ENCODE peak calls at places on chromosomes 12 and 14, in five cellular contexts. L, N, Z, E and O are unnamed samples.

GRCh38 chr12:89269184-89269583 is 83.1 kb downstream of the DUSP6 start:
- DNase-seq in L (no peak), N (no peak), Z (no peak), E (no peak), O (no peak)

GRCh38 chr14:20774258-20774657 is 6.1 kb downstream of the EDDM3B start:
- DNase-seq in L (no peak), N (no peak), Z (no peak), E (no peak), O (no peak)

GRCh38 chr14:73754911-73755360 is 40.8 kb upstream of the PNMA1 start:
- DNase-seq in L (no peak), N (no peak), Z (no peak), E (no peak), O (peak; percentile 17)

GRCh38 chr14:105070760-105071137 is 5.5 kb upstream of the GPR132 start:
- DNase-seq in L (no peak), N (no peak), Z (peak; percentile 56), E (no peak), O (no peak)

GRCh38 chr14:80136358-80136757 is 74.9 kb downstream of the DIO2 start:
- DNase-seq in L (no peak), N (no peak), Z (no peak), E (no peak), O (peak; percentile 57)

GRCh38 chr12:124675881-124676688 is 108.7 kb upstream of the NCOR2 start:
- DNase-seq in L (no peak), N (no peak), Z (no peak), E (no peak), O (no peak)

GRCh38 chr12:55997535-55997859 is 421 bp downstream of the SUOX start:
- DNase-seq in L (no peak), N (no peak), Z (no peak), E (no peak), O (no peak)

GRCh38 chr12:66633676-66634075 is 45.2 kb downstream of the GRIP1 start:
- DNase-seq in L (no peak), N (no peak), Z (no peak), E (no peak), O (no peak)

GRCh38 chr14:85334316-85334715 is 195.6 kb upstream of the FLRT2 start:
- DNase-seq in L (no peak), N (no peak), Z (no peak), E (no peak), O (no peak)
- TF ChIP-seq JUNB in L (no peak), N (no peak), Z (no peak), E (no peak), O (no peak)

GRCh38 chr14:44961151-44961729 is 507 bp downstream of the KLHL28 start:
- DNase-seq in L (no peak), N (peak; percentile 66), Z (no peak), E (peak; percentile 63), O (peak; percentile 78)

GRCh38 chr14:44961730-44962572 is at the start of the genes KLHL28 and TOGARAM1:
- DNase-seq in L (peak; percentile 100), N (peak; percentile 97), Z (peak; percentile 100), E (peak; percentile 88), O (peak; percentile 100)

GRCh38 chr14:44963775-44964380 is 1.9 kb downstream of the TOGARAM1 start:
- DNase-seq in L (peak; percentile 41), N (no peak), Z (no peak), E (no peak), O (peak; percentile 56)

GRCh38 chr14:44960646-44961045 is 1.1 kb downstream of the KLHL28 start:
- DNase-seq in L (no peak), N (no peak), Z (no peak), E (no peak), O (no peak)

DNA sequence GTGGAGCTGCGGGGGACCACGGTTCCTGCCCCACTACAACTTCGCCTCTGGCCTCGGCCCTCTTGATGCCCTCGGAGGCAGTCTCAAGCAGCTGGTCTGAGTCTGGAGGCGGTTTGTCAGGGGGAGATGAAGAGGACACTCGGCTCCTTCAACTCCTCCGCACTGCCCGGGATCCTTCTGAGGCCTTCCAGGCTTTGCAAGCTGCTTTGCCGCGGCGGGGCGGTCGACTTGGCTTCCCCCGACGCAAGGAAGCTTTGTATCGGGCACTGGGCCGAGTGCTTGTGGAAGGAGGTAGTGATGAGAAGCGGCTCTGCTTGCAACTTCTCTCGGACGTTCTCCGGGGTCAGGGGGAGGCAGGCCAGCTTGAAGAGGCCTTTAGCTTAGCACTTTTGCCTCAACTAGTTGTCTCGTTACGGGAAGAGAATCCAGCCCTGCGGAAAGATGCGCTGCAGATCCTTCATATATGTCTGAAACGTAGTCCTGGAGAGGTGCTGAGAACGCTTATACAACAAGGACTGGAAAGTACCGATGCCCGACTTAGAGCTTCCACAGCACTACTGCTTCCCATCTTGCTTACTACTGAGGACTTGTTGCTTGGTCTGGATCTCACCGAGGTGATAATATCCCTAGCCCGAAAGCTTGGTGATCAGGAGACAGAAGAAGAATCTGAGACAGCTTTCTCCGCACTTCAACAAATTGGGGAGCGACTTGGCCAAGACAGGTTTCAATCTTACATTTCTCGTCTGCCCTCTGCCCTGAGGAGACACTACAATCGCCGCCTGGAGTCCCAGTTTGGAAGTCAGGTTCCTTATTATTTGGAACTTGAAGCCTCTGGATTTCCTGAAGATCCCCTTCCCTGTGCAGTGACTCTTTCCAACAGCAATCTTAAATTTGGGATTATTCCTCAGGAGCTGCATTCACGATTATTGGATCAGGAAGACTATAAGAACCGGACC is 861 bp downstream of the TOGARAM1 start:
- DNase-seq in L (no peak), N (no peak), Z (no peak), E (peak; percentile 8), O (peak; percentile 53)
- TF ChIP-seq JUNB in L (no peak), N (no peak), Z (no peak), E (no peak), O (no peak)

DNA sequence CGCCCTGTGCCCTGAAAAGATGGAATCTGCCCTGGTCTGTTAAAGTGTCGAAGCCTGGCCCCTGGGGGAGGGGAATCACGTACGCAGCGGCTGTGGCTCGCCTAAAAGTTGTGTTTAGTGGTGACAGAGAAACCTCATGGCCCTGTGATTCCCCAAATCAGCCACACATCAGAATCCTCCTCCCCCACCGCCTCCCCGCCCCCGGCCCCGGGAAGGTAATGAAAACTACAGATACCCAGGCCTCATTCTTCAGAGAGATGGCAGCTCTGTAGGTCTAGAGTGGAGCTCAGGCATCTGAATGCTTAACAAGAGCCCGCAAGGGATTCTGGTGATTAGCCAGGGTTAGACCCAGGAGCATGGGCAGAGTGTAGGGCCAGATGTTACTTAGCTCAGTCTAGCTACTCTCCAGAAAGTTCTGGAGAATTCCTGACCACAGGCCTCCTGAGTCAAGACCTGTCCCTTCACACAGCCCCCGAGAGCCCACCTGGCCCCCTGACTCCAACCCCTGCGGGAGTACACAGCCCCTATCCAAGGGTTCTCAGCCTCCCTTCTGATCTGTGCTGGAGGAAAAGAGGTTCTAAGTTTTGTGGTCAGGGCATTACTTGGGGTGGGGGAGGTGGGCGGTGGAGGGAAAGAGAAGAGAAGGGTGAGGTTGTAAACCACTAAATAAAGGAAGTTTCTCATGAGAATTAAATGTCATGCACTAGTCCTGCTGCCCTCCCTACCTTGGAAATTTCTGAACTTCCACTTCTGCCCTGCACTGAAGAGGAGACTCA is 114.8 kb downstream of the PLXNC1 start:
- DNase-seq in L (no peak), N (no peak), Z (peak; percentile 76), E (no peak), O (peak; percentile 42)
- TF ChIP-seq JUNB in L (no peak), N (no peak), Z (no peak), E (no peak), O (no peak)

DNA sequence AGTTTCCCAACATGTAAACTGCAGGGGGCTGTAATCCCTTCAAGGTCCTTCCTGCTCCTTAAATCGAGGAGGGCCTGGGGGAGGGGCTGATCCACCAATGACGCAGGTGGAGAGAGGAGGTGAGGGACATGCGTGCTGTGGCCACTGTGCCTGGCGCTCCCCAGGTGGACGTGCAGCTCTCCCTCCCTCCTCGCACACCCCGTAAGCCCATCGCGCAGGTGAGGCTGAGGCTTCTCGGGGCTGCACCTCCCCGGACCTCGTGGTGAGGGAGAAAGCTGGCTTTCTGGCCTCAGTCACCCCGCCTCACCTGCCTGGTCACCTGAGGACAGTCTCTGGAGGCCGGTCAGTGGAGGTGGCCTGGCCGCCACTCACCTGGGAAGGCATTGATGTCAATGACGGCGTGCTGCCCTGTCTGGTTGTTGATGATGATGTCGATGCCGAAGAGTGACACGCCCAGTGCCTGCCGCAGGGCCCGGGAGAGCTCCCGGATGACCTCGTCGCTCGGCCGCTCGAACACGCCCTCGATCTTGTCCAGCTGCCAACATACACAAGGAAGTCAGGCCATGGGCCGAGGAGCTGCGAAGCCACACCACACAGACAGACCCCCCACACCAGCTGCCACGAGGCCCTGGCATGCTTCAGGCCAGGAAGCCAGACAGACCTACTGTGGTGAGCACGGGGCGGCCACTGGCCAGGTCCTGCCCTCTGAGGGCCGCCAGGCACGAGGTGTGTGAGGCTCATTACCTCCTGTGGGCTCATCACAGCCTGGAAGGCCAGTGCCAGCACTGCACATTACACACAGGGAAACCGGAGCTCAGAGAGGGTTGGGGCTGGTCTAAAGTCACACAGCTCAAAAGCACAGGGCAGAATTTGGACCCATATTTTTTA is 23.3 kb downstream of the CHGA start:
- DNase-seq in L (no peak), N (peak; percentile 39), Z (no peak), E (no peak), O (no peak)
- TF ChIP-seq JUNB in L (no peak), N (no peak), Z (no peak), E (no peak), O (no peak)

GRCh38 chr12:51589060-51589459 is 2.0 kb upstream of the SCN8A start:
- DNase-seq in L (no peak), N (no peak), Z (no peak), E (no peak), O (no peak)
- TF ChIP-seq JUNB in L (no peak), N (no peak), Z (no peak), E (no peak), O (no peak)

GRCh38 chr12:62976110-62976640 is 41.2 kb upstream of the PPM1H start:
- DNase-seq in L (no peak), N (no peak), Z (no peak), E (no peak), O (no peak)
- TF ChIP-seq JUNB in L (no peak), N (no peak), Z (no peak), E (no peak), O (no peak)

DNA sequence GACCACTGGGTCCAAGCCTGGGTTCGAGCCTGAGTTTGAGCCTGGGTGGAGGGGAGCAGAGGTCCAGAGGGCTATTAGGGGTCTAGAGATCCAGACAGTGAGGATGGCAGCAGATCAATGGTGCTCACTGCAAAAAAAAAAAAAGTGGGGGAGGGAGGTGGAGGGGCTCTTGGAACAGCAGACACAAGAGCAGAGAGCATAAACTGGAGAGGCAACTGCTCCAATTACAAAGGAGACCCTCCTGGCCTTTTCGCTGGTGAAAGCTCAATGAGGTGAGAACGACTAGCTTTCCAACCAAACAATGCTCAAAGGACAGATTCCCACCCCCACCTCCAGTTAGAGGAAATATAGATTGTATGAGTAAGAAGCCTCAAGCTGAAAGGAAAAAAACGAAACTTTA is 124.2 kb upstream of the TSPAN8 start:
- DNase-seq in L (no peak), N (no peak), Z (no peak), E (no peak), O (peak; percentile 8)
- TF ChIP-seq JUNB in L (no peak), N (no peak), Z (no peak), E (no peak), O (no peak)